ENCODE peak calls at places on chromosome 7, in seven cellular contexts. S, W, G, D, E, I and F are unnamed samples. For H3K4me1, the result is how much of the 10 kb centered on the place peaks cover.

GRCh38 chr7:89308535-89308934 is 513.0 kb upstream of the TEX47 start:
- DNase-seq in D (no peak), I (peak), W (no peak), G (no peak), S (no peak), E (no peak), F (no peak)

GRCh38 chr7:137879357-137880158 is 32.8 kb upstream of the DGKI start:
- DNase-seq in D (no peak), E (no peak), S (peak), W (no peak), I (no peak), G (peak), F (no peak)

GRCh38 chr7:40680657-40681056 is 545.9 kb downstream of the SUGCT start:
- DNase-seq in E (no peak), D (no peak), W (no peak), G (no peak), I (no peak), S (no peak), F (no peak)

GRCh38 chr7:25032774-25033743 is 53.1 kb upstream of the OSBPL3 start:
- DNase-seq in G (no peak), D (no peak), S (no peak), I (no peak), E (no peak), W (no peak), F (no peak)

GRCh38 chr7:348962-349755 is 59.2 kb downstream of the FOXL3 start:
- DNase-seq in E (no peak), W (no peak), S (no peak), I (no peak), G (peak), D (no peak), F (no peak)

GRCh38 chr7:50826371-50827172 is 43.9 kb upstream of the GRB10 start:
- DNase-seq in E (no peak), W (no peak), G (no peak), I (no peak), D (no peak), S (no peak), F (no peak)

GRCh38 chr7:8261711-8262695 is at the start of gene ICA1:
- DNase-seq in I (peak), D (no peak), E (peak), G (peak), W (peak), S (peak), F (peak)

GRCh38 chr7:106064836-106065559 is 47.1 kb downstream of the SYPL1 start:
- DNase-seq in I (peak), W (peak), D (no peak), G (no peak), S (peak), E (peak), F (peak)

GRCh38 chr7:73530800-73531199 is 8.7 kb upstream of the BAZ1B start:
- DNase-seq in W (no peak), E (no peak), S (no peak), G (no peak), I (no peak), D (no peak), F (no peak)

GRCh38 chr7:29812185-29812876 is 6.0 kb downstream of the WIPF3 start:
- DNase-seq in S (no peak), W (no peak), E (no peak), G (no peak), D (no peak), I (no peak), F (no peak)

GRCh38 chr7:22110227-22110839 is 164.6 kb upstream of the CDCA7L start:
- DNase-seq in S (peak), D (peak), E (no peak), W (peak), I (peak), G (no peak), F (peak)

GRCh38 chr7:71439316-71439715 is 307.4 kb downstream of the GALNT17 start:
- DNase-seq in D (no peak), G (no peak), E (no peak), I (no peak), W (no peak), S (no peak), F (no peak)

GRCh38 chr7:44134943-44135628 is 6.0 kb downstream of the MYL7 start:
- DNase-seq in G (no peak), E (no peak), S (no peak), D (no peak), I (no peak), W (no peak), F (no peak)

GRCh38 chr7:142134944-142135343 is 23.4 kb downstream of the MGAM2 start:
- DNase-seq in D (no peak), S (no peak), G (no peak), W (no peak), E (no peak), I (no peak), F (no peak)

GRCh38 chr7:12898004-12898403 is 210.6 kb downstream of the ARL4A start:
- DNase-seq in S (no peak), W (no peak), E (no peak), D (no peak), G (no peak), I (no peak), F (no peak)

GRCh38 chr7:47827886-47828285 is 120.4 kb downstream of the PKD1L1 start:
- DNase-seq in G (no peak), I (no peak), S (no peak), W (no peak), E (no peak), D (no peak), F (peak)

GRCh38 chr7:140646931-140647647 is 6.5 kb upstream of the DENND2A start:
- DNase-seq in W (no peak), E (peak), I (no peak), D (no peak), S (peak), G (no peak), F (no peak)

GRCh38 chr7:115097175-115097671 is 175.3 kb downstream of the MDFIC start:
- DNase-seq in S (no peak), G (no peak), E (no peak), W (no peak), I (no peak), D (no peak), F (no peak)

GRCh38 chr7:67406941-67407340 is 410.3 kb downstream of the TYW1 start:
- DNase-seq in I (peak), S (peak), W (no peak), E (no peak), G (no peak), D (no peak), F (no peak)

GRCh38 chr7:85068796-85069195 is 118.1 kb downstream of the SEMA3D start:
- DNase-seq in G (no peak), E (no peak), I (no peak), S (no peak), D (no peak), W (no peak), F (no peak)

GRCh38 chr7:64887756-64888508 is 15.1 kb upstream of the ZNF273 start:
- DNase-seq in I (no peak), G (peak), D (no peak), W (peak), S (peak), E (peak), F (peak)

GRCh38 chr7:77811895-77812685 is 13.5 kb downstream of the PHTF2 start:
- DNase-seq in D (no peak), I (no peak), S (no peak), W (no peak), E (no peak), G (no peak), F (no peak)

GRCh38 chr7:100430450-100431285 is 1.0 kb downstream of the MEPCE start:
- DNase-seq in I (no peak), D (no peak), W (no peak), E (no peak), G (peak), S (no peak), F (no peak)

GRCh38 chr7:4268040-4268965 is 413.8 kb upstream of the FOXK1 start:
- DNase-seq in E (no peak), G (peak), D (no peak), S (no peak), W (no peak), I (no peak), F (no peak)

GRCh38 chr7:30799206-30799975 is 28.2 kb downstream of the MINDY4 start:
- DNase-seq in S (peak), I (no peak), D (no peak), W (peak), E (no peak), G (no peak), F (no peak)

GRCh38 chr7:28996836-28997235 is 38.7 kb upstream of the TRIL start:
- DNase-seq in D (no peak), I (no peak), S (no peak), W (no peak), E (no peak), G (no peak), F (no peak)

GRCh38 chr7:64630496-64630895 is 35.4 kb upstream of the ZNF107 start:
- DNase-seq in I (no peak), W (no peak), G (no peak), D (no peak), E (no peak), S (no peak), F (no peak)

GRCh38 chr7:23298885-23299769 is at the start of gene MALSU1:
- DNase-seq in S (peak), I (peak), G (peak), E (peak), W (peak), D (peak), F (peak)

GRCh38 chr7:79734158-79734557 is 280.7 kb upstream of the MAGI2 start:
- DNase-seq in E (no peak), W (no peak), I (no peak), S (no peak), G (no peak), D (no peak), F (no peak)

GRCh38 chr7:34158754-34159153 is 253.4 kb downstream of the BMPER start:
- DNase-seq in D (no peak), S (no peak), I (no peak), G (no peak), E (no peak), W (no peak), F (no peak)

GRCh38 chr7:2173184-2173827 is 59.4 kb downstream of the MAD1L1 start:
- DNase-seq in E (no peak), S (no peak), I (no peak), G (no peak), D (no peak), W (no peak), F (no peak)

GRCh38 chr7:115015619-115016018 is 93.7 kb downstream of the MDFIC start:
- DNase-seq in G (no peak), I (no peak), S (no peak), D (no peak), E (no peak), W (no peak), F (no peak)

GRCh38 chr7:71184136-71184535 is 52.2 kb downstream of the GALNT17 start:
- DNase-seq in I (no peak), D (no peak), G (no peak), W (no peak), E (no peak), S (no peak), F (no peak)

GRCh38 chr7:154744226-154744860 is 258.6 kb downstream of the PAXIP1 start:
- DNase-seq in E (no peak), I (no peak), S (no peak), W (no peak), G (peak), D (no peak), F (no peak)

GRCh38 chr7:106085015-106085414 is 27.1 kb downstream of the SYPL1 start:
- DNase-seq in I (no peak), E (no peak), S (no peak), D (no peak), G (no peak), W (no peak), F (no peak)

GRCh38 chr7:55432937-55433784 is 68.0 kb downstream of the LANCL2 start:
- DNase-seq in I (no peak), S (no peak), E (no peak), G (no peak), W (no peak), D (no peak), F (no peak)

GRCh38 chr7:63900394-63901203 is 98.0 kb upstream of the ZNF722 start:
- DNase-seq in E (peak), G (peak), W (peak), I (peak), S (peak), D (peak), F (peak)

GRCh38 chr7:26696978-26697377 is 167.4 kb downstream of the SKAP2 start:
- DNase-seq in I (no peak), S (no peak), D (no peak), G (no peak), E (no peak), W (no peak), F (no peak)

GRCh38 chr7:26700893-26701292 is 163.5 kb downstream of the SKAP2 start:
- DNase-seq in E (no peak), G (no peak), I (peak), S (no peak), W (no peak), D (no peak), F (no peak)

GRCh38 chr7:26696161-26696560 is 168.2 kb downstream of the SKAP2 start:
- DNase-seq in S (no peak), E (no peak), G (no peak), W (no peak), D (no peak), I (no peak), F (no peak)

GRCh38 chr7:26699761-26700160 is 164.6 kb downstream of the SKAP2 start:
- DNase-seq in E (no peak), I (no peak), S (no peak), D (no peak), G (no peak), W (no peak), F (no peak)

GRCh38 chr7:26698806-26699205 is 165.6 kb downstream of the SKAP2 start:
- DNase-seq in W (no peak), I (no peak), S (no peak), G (no peak), E (no peak), D (no peak), F (no peak)
- TF ChIP-seq CTCF in W (no peak), I (no peak), S (no peak), G (no peak), E (no peak), D (no peak), F (no peak)

GRCh38 chr7:153515359-153515758 is 536.8 kb upstream of the DPP6 start:
- DNase-seq in E (no peak), I (no peak), W (no peak), D (no peak), G (no peak), S (no peak), F (no peak)

GRCh38 chr7:153507885-153508284 is 544.3 kb upstream of the DPP6 start:
- DNase-seq in G (no peak), E (no peak), S (peak), W (no peak), I (no peak), D (no peak), F (no peak)

GRCh38 chr7:153514006-153514405 is 538.2 kb upstream of the DPP6 start:
- DNase-seq in S (no peak), W (no peak), E (no peak), G (no peak), D (no peak), I (no peak), F (no peak)

GRCh38 chr7:153509763-153510162 is 542.4 kb upstream of the DPP6 start:
- DNase-seq in I (no peak), G (no peak), D (no peak), S (no peak), W (no peak), E (no peak), F (no peak)

GRCh38 chr7:153510674-153511073 is 541.5 kb upstream of the DPP6 start:
- DNase-seq in W (no peak), G (no peak), S (no peak), I (no peak), D (no peak), E (no peak), F (no peak)
- H3K4me1 ChIP-seq in W (under half), G (under half), S (under half), I (under half), D (under half), E (under half), F (under half)

DNA sequence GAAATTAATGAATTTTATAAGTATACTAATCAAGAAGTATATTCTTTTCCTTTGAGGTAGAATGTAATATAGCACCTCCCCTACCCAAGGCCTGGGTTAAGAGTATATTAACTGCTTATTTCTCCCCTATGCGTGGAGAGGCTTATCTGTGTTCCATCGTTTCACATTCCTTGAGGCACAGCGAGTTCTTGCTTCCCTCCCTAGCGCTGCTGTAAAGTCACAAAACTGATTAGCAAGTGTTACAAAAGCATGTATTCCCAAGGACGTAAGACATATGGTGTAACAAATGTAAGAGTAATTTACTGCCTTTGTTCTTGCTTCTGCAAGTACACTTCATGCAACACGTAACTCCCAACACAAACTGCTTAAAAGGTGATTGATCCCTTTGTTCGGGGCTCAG is 1.2 kb upstream of the CYP51A1 start:
- DNase-seq in I (peak), G (no peak), W (no peak), D (no peak), E (no peak), S (no peak), F (no peak)
- H3K27ac ChIP-seq in I (peak), G (peak), W (peak), D (peak), E (peak), S (peak), F (peak)

DNA sequence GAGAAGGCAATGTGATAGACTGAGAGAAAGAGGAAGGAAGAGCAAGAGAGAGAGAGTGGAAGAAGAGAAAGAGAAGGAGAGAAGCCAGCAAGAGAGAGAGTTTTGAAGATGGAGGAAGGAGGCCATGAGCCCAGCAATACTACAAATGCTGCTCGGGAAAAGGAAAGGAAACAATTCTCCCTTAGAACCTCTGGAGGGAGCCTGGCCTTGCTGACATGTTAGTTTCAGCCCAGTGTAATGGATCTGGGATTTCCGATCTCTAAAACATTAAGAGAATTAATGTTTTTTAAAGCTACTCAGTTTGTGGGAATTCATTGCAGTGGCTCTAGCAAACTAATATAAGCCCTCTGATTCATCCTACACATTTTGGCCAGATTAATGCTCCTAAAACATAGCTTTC is 206.8 kb upstream of the MTPN start:
- DNase-seq in G (no peak), S (no peak), E (no peak), I (no peak), W (no peak), D (no peak), F (no peak)
- TF ChIP-seq CTCF in G (no peak), S (no peak), E (no peak), I (no peak), W (peak), D (no peak), F (no peak)

GRCh38 chr7:150943453-150943814 is 34.7 kb downstream of the KCNH2 start:
- DNase-seq in S (no peak), W (no peak), I (no peak), E (peak), G (no peak), D (no peak), F (no peak)

GRCh38 chr7:150941351-150941982 is 36.7 kb downstream of the KCNH2 start:
- DNase-seq in I (no peak), W (no peak), S (no peak), E (peak), G (no peak), D (no peak), F (no peak)

GRCh38 chr7:150942591-150943452 is 35.3 kb downstream of the KCNH2 start:
- DNase-seq in I (no peak), W (no peak), G (no peak), E (peak), S (no peak), D (no peak), F (no peak)

GRCh38 chr7:150940446-150941102 is 37.5 kb downstream of the KCNH2 start:
- DNase-seq in S (no peak), E (peak), D (no peak), I (no peak), G (no peak), W (no peak), F (peak)

DNA sequence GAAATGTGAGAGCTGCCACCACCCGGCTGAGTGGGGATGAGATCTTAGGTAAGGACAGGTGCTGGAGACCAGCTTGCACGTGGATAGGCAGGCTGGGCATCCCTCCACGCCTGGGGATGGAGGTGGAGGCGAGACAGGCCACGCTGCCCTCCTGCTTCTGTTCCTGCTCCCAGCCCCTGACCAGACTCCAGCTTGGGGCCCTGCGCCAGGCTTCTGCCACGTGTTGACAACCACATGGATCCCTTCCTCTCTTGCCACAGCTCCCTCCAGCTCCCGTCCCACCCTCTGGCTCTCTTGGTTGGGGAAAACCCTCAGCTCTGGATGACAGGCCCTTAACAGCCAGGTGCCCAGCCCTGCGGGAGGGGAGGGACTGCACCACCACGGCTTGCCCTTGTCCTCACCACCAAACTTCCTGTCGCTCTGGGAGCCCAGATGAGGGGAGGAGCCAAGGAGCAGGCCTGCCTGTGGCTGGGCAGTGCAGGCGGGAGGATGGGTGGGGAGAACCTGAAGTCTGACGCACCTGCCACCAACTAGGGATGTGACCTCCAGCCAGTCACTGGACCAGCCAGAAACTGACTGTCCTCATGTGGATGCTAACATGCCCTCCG is 36.0 kb downstream of the KCNH2 start:
- DNase-seq in W (peak), I (no peak), D (no peak), E (peak), G (peak), S (peak), F (no peak)
- H3K4me1 ChIP-seq in W (under half), I (under half), D (under half), E (under half), G (under half), S (under half), F (under half)